ENCODE peak calls at places on chromosomes 3 and 15, in nine cellular contexts. W is MM.1S, K is fibroblast of lung, F is lower lobe of right lung, R is IMR-90, C is BJ, Z is WERI-Rb-1, V is psoas muscle, O is uterus. H is an unnamed sample. For H3K36me3, the result is how much of the 10 kb centered on the place peaks cover.

GRCh38 chr3:125165189-125165947 is 47.2 kb downstream of the SLC12A8 start:
- DNase-seq in W (no peak), K (peak), F (peak), R (peak), C (no peak), Z (peak), V (peak), O (no peak), H (no peak)

GRCh38 chr3:61830111-61830400 is 268.7 kb downstream of the PTPRG start:
- DNase-seq in W (no peak), K (peak), F (no peak), R (peak), C (no peak), Z (no peak), V (no peak), O (no peak), H (no peak)

GRCh38 chr3:129130291-129130813 is 8.7 kb upstream of the RAB43 start:
- DNase-seq in W (no peak), K (no peak), F (no peak), R (no peak), C (no peak), Z (no peak), V (no peak), O (no peak), H (no peak)

GRCh38 chr15:100704281-100705055 is 102.1 kb downstream of the ASB7 start:
- DNase-seq in W (no peak), K (peak), F (no peak), R (peak), C (no peak), Z (no peak), V (no peak), O (peak), H (peak)

GRCh38 chr3:142976621-142977398 is 13.3 kb upstream of the PAQR9 start:
- DNase-seq in W (no peak), K (peak), F (peak), R (peak), C (peak), Z (no peak), V (peak), O (peak), H (peak)

GRCh38 chr3:64016941-64017620 is 6.2 kb downstream of the PSMD6 start:
- DNase-seq in W (no peak), K (peak), F (no peak), R (no peak), C (no peak), Z (no peak), V (no peak), O (no peak), H (no peak)

GRCh38 chr3:69149586-69149985 is 27.2 kb upstream of the LMOD3 start:
- DNase-seq in W (no peak), K (no peak), F (no peak), R (no peak), C (no peak), Z (no peak), V (no peak), O (no peak), H (no peak)

GRCh38 chr3:38018296-38019266 is 10.9 kb downstream of the PLCD1 start:
- DNase-seq in W (no peak), K (no peak), F (no peak), R (no peak), C (no peak), Z (no peak), V (no peak), O (no peak), H (peak)

GRCh38 chr3:170603770-170604510 is 18.1 kb upstream of the SLC7A14 start:
- DNase-seq in W (no peak), K (no peak), F (no peak), R (peak), C (no peak), Z (no peak), V (no peak), O (no peak), H (no peak)

GRCh38 chr3:177618873-177619771 is 421.8 kb upstream of the TBL1XR1 start:
- DNase-seq in W (no peak), K (peak), F (no peak), R (peak), C (no peak), Z (no peak), V (no peak), O (no peak), H (no peak)

GRCh38 chr15:41485226-41485625 is 8.4 kb upstream of the ITPKA start:
- DNase-seq in W (no peak), K (no peak), F (no peak), R (no peak), C (no peak), Z (no peak), V (no peak), O (no peak), H (peak)

GRCh38 chr3:197111685-197112084 is 82.1 kb upstream of the MELTF start:
- DNase-seq in W (no peak), K (no peak), F (no peak), R (no peak), C (no peak), Z (no peak), V (no peak), O (no peak), H (no peak)

GRCh38 chr15:90004671-90005070 is 3.5 kb downstream of the ZNF710 start:
- DNase-seq in W (no peak), K (peak), F (peak), R (peak), C (peak), Z (no peak), V (peak), O (peak), H (no peak)

DNA sequence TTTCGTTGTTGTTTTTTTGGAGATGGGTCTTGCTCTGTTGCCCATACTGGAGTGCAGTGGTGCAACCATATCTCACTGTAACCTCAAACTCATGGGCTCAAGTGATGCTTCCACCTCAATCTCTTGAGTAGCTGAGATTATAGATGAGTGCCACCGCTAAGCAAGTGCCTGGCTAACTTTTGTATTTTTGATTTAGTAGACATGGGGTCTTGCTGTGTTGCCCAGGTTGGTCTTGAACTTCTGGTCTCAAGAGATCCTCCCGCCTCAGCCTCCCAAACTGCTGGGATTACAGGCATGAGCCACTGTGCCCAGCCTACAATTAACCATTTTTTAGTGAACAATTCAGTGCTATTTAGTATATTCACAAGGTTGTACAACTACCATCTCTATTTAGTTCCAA is 42.2 kb downstream of the ARHGEF3 start:
- DNase-seq in W (no peak), K (no peak), F (no peak), R (no peak), C (no peak), Z (no peak), V (no peak), O (no peak), H (no peak)
- H3K36me3 ChIP-seq in W (under half), K (under half), F (under half), R (under half), C (under half), Z (under half), V (under half), O (under half), H (under half)

GRCh38 chr15:68721886-68722285 is 98.8 kb downstream of the ANP32A start:
- DNase-seq in W (no peak), K (no peak), F (no peak), R (no peak), C (no peak), Z (no peak), V (no peak), O (no peak), H (no peak)

GRCh38 chr15:68730491-68731317 is 90.0 kb downstream of the ANP32A start:
- DNase-seq in W (peak), K (peak), F (no peak), R (peak), C (no peak), Z (peak), V (no peak), O (peak), H (no peak)

GRCh38 chr15:68725736-68726135 is 95.0 kb downstream of the ANP32A start:
- DNase-seq in W (no peak), K (no peak), F (peak), R (peak), C (no peak), Z (no peak), V (peak), O (peak), H (peak)

GRCh38 chr15:68729789-68730201 is 90.9 kb downstream of the ANP32A start:
- DNase-seq in W (no peak), K (peak), F (no peak), R (peak), C (no peak), Z (no peak), V (no peak), O (peak), H (no peak)

GRCh38 chr15:68726246-68726645 is 94.4 kb downstream of the ANP32A start:
- DNase-seq in W (no peak), K (no peak), F (no peak), R (no peak), C (no peak), Z (no peak), V (no peak), O (no peak), H (no peak)
- H3K36me3 ChIP-seq in W (under half), K (under half), F (under half), R (under half), C (under half), Z (under half), V (under half), O (under half), H (under half)

GRCh38 chr3:150430272-150430671 is 22.2 kb downstream of the TSC22D2 start:
- DNase-seq in W (no peak), K (no peak), F (no peak), R (no peak), C (no peak), Z (no peak), V (no peak), O (no peak), H (no peak)

GRCh38 chr3:150426292-150426691 is 18.2 kb downstream of the TSC22D2 start:
- DNase-seq in W (no peak), K (no peak), F (no peak), R (no peak), C (no peak), Z (no peak), V (no peak), O (no peak), H (no peak)

GRCh38 chr3:150433347-150433746 is 25.2 kb downstream of the TSC22D2 start:
- DNase-seq in W (no peak), K (no peak), F (no peak), R (no peak), C (no peak), Z (no peak), V (no peak), O (no peak), H (no peak)

GRCh38 chr3:150429767-150430166 is 21.7 kb downstream of the TSC22D2 start:
- DNase-seq in W (no peak), K (no peak), F (no peak), R (no peak), C (no peak), Z (no peak), V (no peak), O (no peak), H (no peak)

GRCh38 chr3:150428562-150428961 is 20.5 kb downstream of the TSC22D2 start:
- DNase-seq in W (no peak), K (no peak), F (no peak), R (no peak), C (no peak), Z (no peak), V (no peak), O (no peak), H (no peak)
- H3K36me3 ChIP-seq in W (under half), K (under half), F (under half), R (under half), C (under half), Z (under half), V (under half), O (under half), H (under half)

DNA sequence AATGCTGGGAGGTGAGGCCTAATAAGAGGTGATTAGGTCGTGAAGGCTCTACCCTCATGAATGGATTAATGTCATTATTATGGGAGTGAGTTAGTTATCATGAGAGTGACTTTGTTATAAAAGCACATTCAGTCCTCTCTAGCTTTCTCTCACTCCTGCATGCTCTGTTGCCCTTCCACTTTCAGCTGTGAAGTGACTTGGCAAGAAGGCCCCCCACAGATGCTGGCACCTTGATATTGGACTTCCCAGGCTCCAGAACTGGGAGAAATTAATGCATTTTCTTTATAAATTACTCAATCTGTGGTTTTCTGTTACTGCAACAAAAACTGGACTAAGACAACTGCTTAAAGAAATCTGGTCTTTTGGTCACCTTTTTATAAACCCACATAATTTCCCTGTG is 144.3 kb downstream of the FBN1 start:
- DNase-seq in W (no peak), K (no peak), F (no peak), R (no peak), C (no peak), Z (no peak), V (no peak), O (no peak), H (no peak)
- H3K36me3 ChIP-seq in W (under half), K (under half), F (under half), R (under half), C (under half), Z (under half), V (under half), O (under half), H (under half)

GRCh38 chr15:49288411-49288810 is 118.4 kb downstream of the GALK2 start:
- DNase-seq in W (no peak), K (peak), F (no peak), R (no peak), C (no peak), Z (no peak), V (no peak), O (no peak), H (no peak)
- H3K36me3 ChIP-seq in W (under half), K (under half), F (under half), R (under half), C (under half), Z (under half), V (under half), O (under half), H (under half)

GRCh38 chr15:40302288-40302886 is 5.3 kb downstream of the PLCB2 start:
- DNase-seq in W (no peak), K (no peak), F (no peak), R (no peak), C (no peak), Z (no peak), V (no peak), O (no peak), H (peak)
- H3K36me3 ChIP-seq in W (under half), K (under half), F (under half), R (under half), C (under half), Z (under half), V (under half), O (under half), H (under half)

GRCh38 chr15:30925686-30926085 is 22.0 kb downstream of the FAN1 start:
- DNase-seq in W (no peak), K (no peak), F (no peak), R (no peak), C (no peak), Z (no peak), V (no peak), O (no peak), H (no peak)

GRCh38 chr15:30924353-30924752 is 20.6 kb downstream of the FAN1 start:
- DNase-seq in W (no peak), K (peak), F (no peak), R (peak), C (peak), Z (no peak), V (no peak), O (no peak), H (no peak)

GRCh38 chr15:30922469-30923311 is 19.0 kb downstream of the FAN1 start:
- DNase-seq in W (no peak), K (peak), F (no peak), R (peak), C (peak), Z (no peak), V (no peak), O (no peak), H (peak)

GRCh38 chr15:30921781-30922371 is 18.2 kb downstream of the FAN1 start:
- DNase-seq in W (no peak), K (peak), F (no peak), R (no peak), C (no peak), Z (no peak), V (peak), O (no peak), H (no peak)

GRCh38 chr15:30923429-30923828 is 19.7 kb downstream of the FAN1 start:
- DNase-seq in W (no peak), K (no peak), F (no peak), R (no peak), C (no peak), Z (no peak), V (peak), O (no peak), H (no peak)
- H3K36me3 ChIP-seq in W (under half), K (under half), F (half or more), R (half or more), C (under half), Z (half or more), V (under half), O (under half), H (under half)

H was measured in kidney.